ENCODE peak calls at places on chromosomes 4 and X, in eight cellular contexts. One of them, this sample, is unnamed.

GRCh38 chr4:133320576-133321170 is 171.6 kb downstream of the PCDH10 start:
- DNase-seq in pancreas: no peak
- DNase-seq in effector memory CD4-positive, alpha-beta T cell: no peak
- DNase-seq in CD8-positive, alpha-beta T cell: no peak
- DNase-seq in right lobe of liver: no peak
- DNase-seq in PC-9: no peak
- DNase-seq in right atrium auricular region: no peak
- DNase-seq in AG10803: no peak
- DNase-seq in this sample: no peak

GRCh38 chrX:10633722-10634121 is 13.3 kb upstream of the MID1 start:
- DNase-seq in right atrium auricular region: no peak
- DNase-seq in CD8-positive, alpha-beta T cell: no peak
- DNase-seq in PC-9: peak; percentile 87
- DNase-seq in AG10803: peak; percentile 82
- DNase-seq in effector memory CD4-positive, alpha-beta T cell: no peak
- DNase-seq in pancreas: no peak
- DNase-seq in right lobe of liver: no peak
- DNase-seq in this sample: peak; percentile 78

GRCh38 chr4:103008875-103009729 is 10.4 kb downstream of the SLC9B1 start:
- DNase-seq in AG10803: peak; percentile 65
- DNase-seq in PC-9: peak; percentile 52
- DNase-seq in pancreas: peak; percentile 28
- DNase-seq in effector memory CD4-positive, alpha-beta T cell: no peak
- DNase-seq in right atrium auricular region: no peak
- DNase-seq in CD8-positive, alpha-beta T cell: no peak
- DNase-seq in right lobe of liver: no peak
- DNase-seq in this sample: no peak

GRCh38 chr4:1533501-1534064 is 127.3 kb upstream of the NKX1-1 start:
- DNase-seq in right atrium auricular region: no peak
- DNase-seq in AG10803: no peak
- DNase-seq in right lobe of liver: peak; percentile 44
- DNase-seq in effector memory CD4-positive, alpha-beta T cell: no peak
- DNase-seq in pancreas: no peak
- DNase-seq in PC-9: no peak
- DNase-seq in CD8-positive, alpha-beta T cell: no peak
- DNase-seq in this sample: no peak

GRCh38 chrX:134460005-134460860 is at the start of gene HPRT1:
- DNase-seq in CD8-positive, alpha-beta T cell: peak; percentile 75
- DNase-seq in right atrium auricular region: peak; percentile 71
- DNase-seq in PC-9: peak; percentile 77
- DNase-seq in right lobe of liver: peak; percentile 91
- DNase-seq in pancreas: peak; percentile 83
- DNase-seq in AG10803: peak; percentile 73
- DNase-seq in effector memory CD4-positive, alpha-beta T cell: peak; percentile 64
- DNase-seq in this sample: peak; percentile 80

GRCh38 chr4:16692021-16692420 is 206.4 kb downstream of the LDB2 start:
- DNase-seq in right atrium auricular region: no peak
- DNase-seq in effector memory CD4-positive, alpha-beta T cell: no peak
- DNase-seq in CD8-positive, alpha-beta T cell: no peak
- DNase-seq in pancreas: no peak
- DNase-seq in PC-9: no peak
- DNase-seq in AG10803: no peak
- DNase-seq in right lobe of liver: no peak
- DNase-seq in this sample: no peak

GRCh38 chrX:68898661-68899060 is 69.8 kb downstream of the EFNB1 start:
- DNase-seq in AG10803: no peak
- DNase-seq in right lobe of liver: no peak
- DNase-seq in pancreas: no peak
- DNase-seq in effector memory CD4-positive, alpha-beta T cell: no peak
- DNase-seq in right atrium auricular region: no peak
- DNase-seq in CD8-positive, alpha-beta T cell: no peak
- DNase-seq in PC-9: no peak
- DNase-seq in this sample: no peak

GRCh38 chr4:53541577-53542206 is 49.6 kb downstream of the LNX1 start:
- DNase-seq in PC-9: peak; percentile 46
- DNase-seq in AG10803: peak; percentile 98
- DNase-seq in effector memory CD4-positive, alpha-beta T cell: no peak
- DNase-seq in right atrium auricular region: no peak
- DNase-seq in pancreas: no peak
- DNase-seq in right lobe of liver: no peak
- DNase-seq in CD8-positive, alpha-beta T cell: no peak
- DNase-seq in this sample: peak; percentile 51

GRCh38 chrX:37812110-37812509 is 32.3 kb downstream of the CYBB start:
- DNase-seq in right lobe of liver: no peak
- DNase-seq in effector memory CD4-positive, alpha-beta T cell: no peak
- DNase-seq in PC-9: no peak
- DNase-seq in pancreas: no peak
- DNase-seq in AG10803: no peak
- DNase-seq in right atrium auricular region: no peak
- DNase-seq in CD8-positive, alpha-beta T cell: no peak
- DNase-seq in this sample: no peak

GRCh38 chr4:187006189-187006618 is 282.5 kb upstream of the FAT1 start:
- DNase-seq in right lobe of liver: no peak
- DNase-seq in pancreas: no peak
- DNase-seq in AG10803: peak; percentile 78
- DNase-seq in PC-9: no peak
- DNase-seq in CD8-positive, alpha-beta T cell: no peak
- DNase-seq in effector memory CD4-positive, alpha-beta T cell: no peak
- DNase-seq in right atrium auricular region: no peak
- DNase-seq in this sample: no peak

GRCh38 chr4:26185436-26185835 is 135.4 kb upstream of the RBPJ start:
- DNase-seq in PC-9: no peak
- DNase-seq in pancreas: no peak
- DNase-seq in effector memory CD4-positive, alpha-beta T cell: no peak
- DNase-seq in right lobe of liver: no peak
- DNase-seq in AG10803: no peak
- DNase-seq in right atrium auricular region: no peak
- DNase-seq in CD8-positive, alpha-beta T cell: no peak
- DNase-seq in this sample: no peak

GRCh38 chr4:140266958-140267568 is 106.4 kb upstream of the SCOC start:
- DNase-seq in pancreas: no peak
- DNase-seq in effector memory CD4-positive, alpha-beta T cell: no peak
- DNase-seq in AG10803: peak; percentile 17
- DNase-seq in CD8-positive, alpha-beta T cell: no peak
- DNase-seq in right lobe of liver: no peak
- DNase-seq in right atrium auricular region: no peak
- DNase-seq in PC-9: peak; percentile 95
- DNase-seq in this sample: peak; percentile 15

GRCh38 chr4:61201562-61202099 is 1.5 kb downstream of the ADGRL3 start:
- DNase-seq in effector memory CD4-positive, alpha-beta T cell: no peak
- DNase-seq in right lobe of liver: no peak
- DNase-seq in pancreas: no peak
- DNase-seq in AG10803: no peak
- DNase-seq in PC-9: no peak
- DNase-seq in CD8-positive, alpha-beta T cell: no peak
- DNase-seq in right atrium auricular region: no peak
- DNase-seq in this sample: no peak
- H3K4me3 ChIP-seq in effector memory CD4-positive, alpha-beta T cell: no peak overlapping the region
- H3K4me3 ChIP-seq in right lobe of liver: peak overlapping the region; percentile 42
- H3K4me3 ChIP-seq in pancreas: peak overlapping the region; percentile 45
- H3K4me3 ChIP-seq in AG10803: no peak overlapping the region
- H3K4me3 ChIP-seq in PC-9: no peak overlapping the region
- H3K4me3 ChIP-seq in CD8-positive, alpha-beta T cell: no peak overlapping the region
- H3K4me3 ChIP-seq in right atrium auricular region: peak overlapping the region; percentile 46
- H3K4me3 ChIP-seq in this sample: no peak overlapping the region

GRCh38 chr4:122855491-122855890 is 28.9 kb downstream of the FGF2 start:
- DNase-seq in PC-9: peak; percentile 18
- DNase-seq in CD8-positive, alpha-beta T cell: no peak
- DNase-seq in pancreas: no peak
- DNase-seq in effector memory CD4-positive, alpha-beta T cell: no peak
- DNase-seq in right lobe of liver: no peak
- DNase-seq in AG10803: no peak
- DNase-seq in right atrium auricular region: no peak
- DNase-seq in this sample: no peak

GRCh38 chr4:122851568-122851967 is 24.9 kb downstream of the FGF2 start:
- DNase-seq in pancreas: no peak
- DNase-seq in effector memory CD4-positive, alpha-beta T cell: no peak
- DNase-seq in CD8-positive, alpha-beta T cell: no peak
- DNase-seq in right lobe of liver: no peak
- DNase-seq in AG10803: no peak
- DNase-seq in right atrium auricular region: no peak
- DNase-seq in PC-9: no peak
- DNase-seq in this sample: no peak

GRCh38 chr4:122857160-122857559 is 30.5 kb downstream of the FGF2 start:
- DNase-seq in pancreas: no peak
- DNase-seq in effector memory CD4-positive, alpha-beta T cell: no peak
- DNase-seq in PC-9: no peak
- DNase-seq in right lobe of liver: no peak
- DNase-seq in CD8-positive, alpha-beta T cell: no peak
- DNase-seq in AG10803: no peak
- DNase-seq in right atrium auricular region: no peak
- DNase-seq in this sample: no peak

GRCh38 chr4:122854860-122855259 is 28.2 kb downstream of the FGF2 start:
- DNase-seq in effector memory CD4-positive, alpha-beta T cell: no peak
- DNase-seq in CD8-positive, alpha-beta T cell: no peak
- DNase-seq in right lobe of liver: no peak
- DNase-seq in PC-9: peak; percentile 6
- DNase-seq in AG10803: peak; percentile 60
- DNase-seq in pancreas: no peak
- DNase-seq in right atrium auricular region: no peak
- DNase-seq in this sample: peak; percentile 11

DNA sequence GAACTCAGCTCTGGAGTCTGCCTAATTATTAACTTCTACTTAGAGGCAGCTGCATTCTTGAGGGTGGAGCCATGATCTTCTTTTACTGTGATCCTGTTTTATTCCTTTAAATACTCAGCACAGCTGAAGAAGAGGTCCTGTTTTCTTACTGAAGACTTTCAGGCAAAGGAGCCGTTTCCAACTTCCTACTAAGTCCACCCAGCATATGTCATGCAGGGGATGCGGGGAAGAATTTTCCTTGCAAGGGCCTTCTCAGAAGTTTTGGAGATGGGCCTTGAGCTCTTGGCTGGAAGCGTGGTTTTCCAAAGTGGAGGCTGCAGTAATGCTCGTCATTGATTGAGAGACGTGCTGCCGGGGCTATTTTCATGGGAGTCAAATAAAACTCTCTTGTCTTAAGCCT is 27.8 kb downstream of the FGF2 start:
- DNase-seq in right atrium auricular region: peak; percentile 66
- DNase-seq in PC-9: peak; percentile 20
- DNase-seq in pancreas: no peak
- DNase-seq in AG10803: peak; percentile 39
- DNase-seq in effector memory CD4-positive, alpha-beta T cell: no peak
- DNase-seq in right lobe of liver: no peak
- DNase-seq in CD8-positive, alpha-beta T cell: no peak
- DNase-seq in this sample: peak; percentile 44
- H3K4me3 ChIP-seq in right atrium auricular region: no peak overlapping the region
- H3K4me3 ChIP-seq in PC-9: no peak overlapping the region
- H3K4me3 ChIP-seq in pancreas: no peak overlapping the region
- H3K4me3 ChIP-seq in AG10803: peak overlapping the region; percentile 10
- H3K4me3 ChIP-seq in effector memory CD4-positive, alpha-beta T cell: no peak overlapping the region
- H3K4me3 ChIP-seq in right lobe of liver: peak overlapping the region; percentile 8
- H3K4me3 ChIP-seq in CD8-positive, alpha-beta T cell: no peak overlapping the region
- H3K4me3 ChIP-seq in this sample: no peak overlapping the region

DNA sequence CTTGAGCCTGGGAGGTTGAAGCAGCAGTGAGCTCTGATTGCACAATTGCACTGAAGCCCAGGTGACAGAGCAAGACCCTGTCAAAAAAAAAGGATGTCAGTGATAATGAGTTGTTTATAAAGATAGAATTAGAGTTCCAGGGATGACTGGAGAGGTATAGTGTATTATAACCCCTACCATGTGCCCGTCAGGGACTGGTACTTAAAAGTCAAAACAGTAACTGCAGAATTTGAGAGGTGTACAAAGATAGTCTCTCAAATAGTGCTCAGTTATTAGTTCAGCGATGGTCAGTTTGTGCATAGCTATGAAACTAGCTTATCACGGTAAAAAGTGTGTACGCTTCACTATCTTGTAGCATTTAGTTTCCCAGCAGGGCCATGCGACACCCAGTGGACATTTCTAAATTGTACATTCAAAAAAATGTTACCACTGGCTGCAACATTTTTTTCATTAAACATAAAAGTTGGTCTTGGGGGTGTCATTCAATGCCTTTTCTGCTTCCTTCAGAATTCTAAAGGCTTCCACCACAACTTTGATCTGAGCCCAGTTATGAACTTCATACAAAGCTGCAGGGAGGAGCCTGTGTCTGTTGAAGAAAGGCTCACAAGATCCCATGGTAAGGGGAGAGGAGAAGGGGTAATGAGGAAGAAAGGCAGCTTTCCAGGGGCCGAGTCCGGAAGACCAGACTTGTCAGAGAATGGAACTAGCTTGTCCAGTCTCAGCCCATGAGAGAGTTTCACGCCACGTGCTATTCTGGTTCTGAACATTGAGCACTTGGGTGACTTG is 9.2 kb upstream of the GYG2 start:
- DNase-seq in right lobe of liver: no peak
- DNase-seq in CD8-positive, alpha-beta T cell: no peak
- DNase-seq in AG10803: peak; percentile 24
- DNase-seq in PC-9: no peak
- DNase-seq in right atrium auricular region: no peak
- DNase-seq in pancreas: no peak
- DNase-seq in effector memory CD4-positive, alpha-beta T cell: no peak
- DNase-seq in this sample: no peak
- H3K4me3 ChIP-seq in right lobe of liver: no peak overlapping the region
- H3K4me3 ChIP-seq in CD8-positive, alpha-beta T cell: no peak overlapping the region
- H3K4me3 ChIP-seq in AG10803: no peak overlapping the region
- H3K4me3 ChIP-seq in PC-9: no peak overlapping the region
- H3K4me3 ChIP-seq in right atrium auricular region: no peak overlapping the region
- H3K4me3 ChIP-seq in pancreas: no peak overlapping the region
- H3K4me3 ChIP-seq in effector memory CD4-positive, alpha-beta T cell: no peak overlapping the region
- H3K4me3 ChIP-seq in this sample: no peak overlapping the region

DNA sequence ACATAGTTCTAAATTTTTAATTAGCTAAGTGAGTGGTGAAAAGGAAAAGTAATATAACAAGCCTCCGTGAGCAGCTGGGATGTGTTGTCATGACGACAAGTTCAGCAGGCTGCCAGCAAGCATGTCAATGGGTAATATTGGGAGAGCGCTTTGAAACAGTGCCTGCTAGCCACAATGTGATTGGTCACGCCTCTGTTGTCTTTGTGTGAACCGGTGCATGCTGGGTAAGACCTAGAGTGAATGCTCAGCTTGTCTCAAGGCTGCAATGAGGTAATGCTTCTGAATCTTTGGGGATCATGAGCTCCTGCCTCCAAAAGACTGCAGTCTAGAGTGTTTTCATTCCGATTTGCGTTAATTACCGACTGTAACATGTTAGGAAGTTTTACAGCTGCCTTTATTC is 54.9 kb downstream of the STOX2 start:
- DNase-seq in effector memory CD4-positive, alpha-beta T cell: no peak
- DNase-seq in AG10803: peak; percentile 12
- DNase-seq in right lobe of liver: no peak
- DNase-seq in PC-9: no peak
- DNase-seq in pancreas: peak; percentile 81
- DNase-seq in CD8-positive, alpha-beta T cell: no peak
- DNase-seq in right atrium auricular region: peak; percentile 81
- DNase-seq in this sample: peak; percentile 69
- H3K4me3 ChIP-seq in effector memory CD4-positive, alpha-beta T cell: no peak overlapping the region
- H3K4me3 ChIP-seq in AG10803: no peak overlapping the region
- H3K4me3 ChIP-seq in right lobe of liver: no peak overlapping the region
- H3K4me3 ChIP-seq in PC-9: no peak overlapping the region
- H3K4me3 ChIP-seq in pancreas: peak overlapping the region; percentile 7
- H3K4me3 ChIP-seq in CD8-positive, alpha-beta T cell: no peak overlapping the region
- H3K4me3 ChIP-seq in right atrium auricular region: peak overlapping the region; percentile 13
- H3K4me3 ChIP-seq in this sample: peak overlapping the region; percentile 25

This sample was measured in MG63.